ENCODE peak calls at places on chromosomes 13 and 19, in five cellular contexts. P is HepG2, T is K562, G is H1, B is GM12878. D is an unnamed sample.

GRCh38 chr19:11268783-11269267 is 6.5 kb upstream of the DOCK6 start:
- DNase-seq in P (peak), T (peak), G (no peak), B (no peak), D (no peak)

GRCh38 chr19:1322198-1322981 is 36.7 kb downstream of the EFNA2 start:
- DNase-seq in P (no peak), T (no peak), G (no peak), B (no peak), D (no peak)

GRCh38 chr19:34135401-34135800 is 36.9 kb upstream of the LSM14A start:
- DNase-seq in P (no peak), T (no peak), G (no peak), B (no peak), D (no peak)

GRCh38 chr19:16141043-16141442 is 2.4 kb upstream of the HSH2D start:
- DNase-seq in P (no peak), T (peak), G (no peak), B (peak), D (no peak)

GRCh38 chr13:72643339-72643989 is 84.0 kb downstream of the MZT1 start:
- DNase-seq in P (peak), T (peak), G (no peak), B (no peak), D (peak)

GRCh38 chr13:101258071-101258470 is 158.2 kb downstream of the NALCN start:
- DNase-seq in P (peak), T (no peak), G (no peak), B (peak), D (peak)

GRCh38 chr13:26929971-26930730 is 169.6 kb upstream of the GPR12 start:
- DNase-seq in P (peak), T (peak), G (peak), B (no peak), D (peak)

GRCh38 chr19:12681074-12681987 is at the start of gene DHPS:
- DNase-seq in P (peak), T (peak), G (peak), B (peak), D (peak)

GRCh38 chr19:56105090-56105701 is 15.9 kb downstream of the ZNF787 start:
- DNase-seq in P (peak), T (no peak), G (peak), B (no peak), D (peak)

GRCh38 chr19:1765182-1765903 is 12.0 kb downstream of the ONECUT3 start:
- DNase-seq in P (no peak), T (no peak), G (no peak), B (no peak), D (no peak)

GRCh38 chr13:39401756-39402155 is 201.2 kb downstream of the LHFPL6 start:
- DNase-seq in P (no peak), T (peak), G (no peak), B (no peak), D (no peak)

GRCh38 chr13:107713314-107713713 is 502.0 kb downstream of the LIG4 start:
- DNase-seq in P (no peak), T (no peak), G (no peak), B (no peak), D (no peak)

GRCh38 chr13:34894756-34895155 is 47.3 kb upstream of the NBEA start:
- DNase-seq in P (peak), T (no peak), G (no peak), B (no peak), D (no peak)

GRCh38 chr19:590396-590745 is 690 bp downstream of the HCN2 start:
- DNase-seq in P (no peak), T (peak), G (no peak), B (no peak), D (no peak)

GRCh38 chr13:95235199-95235726 is 66.0 kb downstream of the ABCC4 start:
- DNase-seq in P (no peak), T (no peak), G (no peak), B (no peak), D (no peak)

GRCh38 chr19:30799854-30800755 is 427.9 kb downstream of the ZNF536 start:
- DNase-seq in P (peak), T (peak), G (peak), B (no peak), D (no peak)

GRCh38 chr13:108218044-108218974 is at the start of gene ABHD13:
- DNase-seq in P (peak), T (peak), G (peak), B (peak), D (peak)

GRCh38 chr13:110126391-110126961 is 180.5 kb downstream of the COL4A1 start:
- DNase-seq in P (no peak), T (no peak), G (no peak), B (no peak), D (no peak)
- TF ChIP-seq SRF in P (no peak), T (no peak), G (no peak), B (no peak), D (no peak)

DNA sequence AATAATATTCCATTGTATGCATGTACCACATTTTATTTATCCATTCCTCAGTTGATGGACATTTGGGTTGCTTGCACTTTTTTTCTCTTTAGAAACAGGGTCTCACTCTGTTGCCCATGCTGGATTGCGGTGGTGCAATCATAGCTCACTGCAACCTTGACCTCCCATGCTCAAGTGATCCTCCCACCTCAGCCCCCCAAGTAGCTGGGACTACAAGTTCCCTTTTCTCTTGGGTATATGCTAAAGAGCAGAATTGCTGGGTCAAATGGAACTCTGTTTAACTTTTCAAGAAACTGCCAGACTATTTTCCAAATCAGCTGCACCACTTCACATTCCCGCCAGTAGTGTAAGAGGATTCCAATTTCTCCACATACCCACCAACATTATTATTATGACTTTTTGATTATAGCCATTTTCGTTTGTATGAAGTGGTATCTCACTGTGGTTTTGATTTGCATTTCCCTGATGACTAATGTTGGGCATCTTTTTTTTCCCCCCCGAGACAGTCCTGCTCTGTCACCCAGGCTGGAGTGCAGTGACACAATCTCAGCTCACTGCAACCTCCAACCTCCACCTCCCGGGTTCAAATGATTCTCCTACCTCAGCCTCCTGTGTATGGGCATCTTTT is 7.6 kb upstream of the IPO5 start:
- DNase-seq in P (no peak), T (no peak), G (no peak), B (no peak), D (no peak)
- TF ChIP-seq CTCF in P (no peak), T (no peak), G (no peak), B (no peak), D (no peak)

GRCh38 chr19:18587561-18587960 is 1.0 kb upstream of the REX1BD start:
- DNase-seq in P (peak), T (no peak), G (no peak), B (no peak), D (no peak)

GRCh38 chr19:18589380-18590272 is 1.0 kb downstream of the REX1BD start:
- DNase-seq in P (peak), T (peak), G (peak), B (no peak), D (peak)

GRCh38 chr19:18587962-18588610 is 512 bp upstream of the REX1BD start:
- DNase-seq in P (peak), T (no peak), G (no peak), B (no peak), D (no peak)

GRCh38 chr19:18590273-18591272 is 2.0 kb downstream of the REX1BD start:
- DNase-seq in P (peak), T (peak), G (peak), B (no peak), D (peak)

DNA sequence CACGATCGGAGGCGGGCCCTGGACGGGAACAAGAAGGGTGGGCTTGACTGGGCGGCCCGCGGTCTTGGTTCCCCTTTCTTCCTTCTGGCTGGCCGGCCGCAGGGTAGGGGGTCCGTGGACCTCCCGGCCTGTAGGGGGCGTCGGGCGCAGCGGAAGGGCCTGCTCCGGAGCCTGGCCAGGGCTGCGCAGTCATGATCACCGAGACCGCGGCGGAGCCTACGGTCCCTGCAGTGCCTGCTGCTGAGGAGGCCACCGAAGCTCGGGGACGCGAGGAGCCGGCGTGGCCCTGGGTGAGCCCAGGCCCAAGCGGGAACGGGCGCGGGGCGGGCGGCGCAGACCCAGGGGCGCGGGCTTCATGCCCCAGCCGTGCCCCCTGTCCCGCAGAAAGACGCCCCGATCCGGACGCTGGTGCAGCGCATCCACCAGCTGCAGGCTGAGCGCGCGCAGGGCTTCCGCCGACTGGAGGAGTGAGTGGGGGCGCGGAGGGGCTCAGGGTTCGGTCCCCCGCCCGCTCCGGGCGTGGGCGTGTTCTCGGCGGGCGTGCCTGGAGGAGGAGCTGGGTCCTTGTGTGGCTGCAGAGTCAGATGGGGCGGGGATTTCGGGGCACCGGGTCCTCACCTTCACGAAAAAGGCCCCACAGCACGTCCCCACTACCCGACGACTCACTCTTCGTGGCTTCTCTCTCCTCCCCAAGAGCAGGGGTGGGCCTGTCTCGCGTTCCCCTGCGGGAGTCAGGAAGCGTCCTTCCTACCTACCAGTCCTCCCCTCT is at the start of gene REX1BD:
- DNase-seq in P (peak), T (peak), G (no peak), B (peak), D (no peak)
- TF ChIP-seq POLR2A in P (peak), T (peak), G (peak), B (peak), D (peak)

GRCh38 chr19:3057275-3057714 is 5.0 kb downstream of the TLE5 start:
- DNase-seq in P (no peak), T (peak), G (no peak), B (no peak), D (no peak)
- TF ChIP-seq SRF in P (no peak), T (no peak), G (no peak), B (no peak), D (no peak)